ENCODE peak calls at places on chromosomes 13 and 19, in six cellular contexts. D, R, K, A, J and N are unnamed samples.

GRCh38 chr19:7859766-7860165 is 14.4 kb downstream of the PRR36 start:
- DNase-seq in A (no peak), R (no peak), K (no peak), D (no peak), J (no peak), N (no peak)

GRCh38 chr19:29812080-29812880 is 489 bp downstream of the CCNE1 start:
- DNase-seq in D (peak), A (no peak), R (no peak), J (no peak), K (no peak), N (no peak)

GRCh38 chr19:28445826-28446225 is 767.1 kb downstream of the UQCRFS1 start:
- DNase-seq in A (no peak), D (no peak), J (no peak), K (no peak), R (no peak), N (no peak)

GRCh38 chr13:27242642-27243185 is 8.6 kb upstream of the RPL21 start:
- DNase-seq in R (no peak), J (no peak), D (no peak), A (no peak), K (no peak), N (no peak)

GRCh38 chr19:1851581-1852293 is 3.5 kb upstream of the REXO1 start:
- DNase-seq in K (no peak), A (no peak), J (no peak), R (no peak), D (peak), N (peak)

GRCh38 chr13:51729853-51730553 is 74.0 kb downstream of the DHRS12 start:
- DNase-seq in R (peak), D (peak), J (peak), A (peak), K (no peak), N (no peak)

GRCh38 chr19:9309974-9310446 is 372 bp upstream of the ZNF699 start:
- DNase-seq in J (no peak), D (peak), A (peak), R (peak), K (peak), N (peak)

GRCh38 chr19:50703915-50704548 is 15.6 kb downstream of the SHANK1 start:
- DNase-seq in A (no peak), R (no peak), D (no peak), J (no peak), K (no peak), N (no peak)

GRCh38 chr13:32734511-32734910 is 148.3 kb downstream of the PDS5B start:
- DNase-seq in A (no peak), J (peak), R (peak), K (no peak), D (no peak), N (no peak)

GRCh38 chr13:74221752-74222151 is 87.5 kb upstream of the KLF12 start:
- DNase-seq in K (no peak), R (no peak), J (no peak), A (no peak), D (no peak), N (no peak)

GRCh38 chr19:20661150-20661819 is at the start of gene ZNF626:
- DNase-seq in D (peak), K (peak), R (peak), A (peak), J (peak), N (peak)

GRCh38 chr13:30072818-30073186 is 222.4 kb upstream of the UBL3 start:
- DNase-seq in J (no peak), D (no peak), A (no peak), R (no peak), K (no peak), N (no peak)

GRCh38 chr13:38849316-38849715 is 141.3 kb downstream of the STOML3 start:
- DNase-seq in A (no peak), J (no peak), K (no peak), D (no peak), R (no peak), N (no peak)

GRCh38 chr19:11754663-11755062 is 12.1 kb upstream of the ZNF441 start:
- DNase-seq in D (no peak), A (no peak), K (no peak), R (no peak), J (no peak), N (no peak)

GRCh38 chr19:46860846-46861690 is at the start of gene ARHGAP35:
- DNase-seq in K (no peak), A (peak), R (no peak), D (no peak), J (no peak), N (no peak)

GRCh38 chr19:9847087-9847671 is 12.1 kb downstream of the PIN1 start:
- DNase-seq in A (peak), K (no peak), R (peak), J (peak), D (peak), N (peak)

GRCh38 chr13:104571161-104571889 is 1505.1 kb upstream of the SLC10A2 start:
- DNase-seq in J (peak), A (peak), R (peak), K (peak), D (peak), N (peak)

DNA sequence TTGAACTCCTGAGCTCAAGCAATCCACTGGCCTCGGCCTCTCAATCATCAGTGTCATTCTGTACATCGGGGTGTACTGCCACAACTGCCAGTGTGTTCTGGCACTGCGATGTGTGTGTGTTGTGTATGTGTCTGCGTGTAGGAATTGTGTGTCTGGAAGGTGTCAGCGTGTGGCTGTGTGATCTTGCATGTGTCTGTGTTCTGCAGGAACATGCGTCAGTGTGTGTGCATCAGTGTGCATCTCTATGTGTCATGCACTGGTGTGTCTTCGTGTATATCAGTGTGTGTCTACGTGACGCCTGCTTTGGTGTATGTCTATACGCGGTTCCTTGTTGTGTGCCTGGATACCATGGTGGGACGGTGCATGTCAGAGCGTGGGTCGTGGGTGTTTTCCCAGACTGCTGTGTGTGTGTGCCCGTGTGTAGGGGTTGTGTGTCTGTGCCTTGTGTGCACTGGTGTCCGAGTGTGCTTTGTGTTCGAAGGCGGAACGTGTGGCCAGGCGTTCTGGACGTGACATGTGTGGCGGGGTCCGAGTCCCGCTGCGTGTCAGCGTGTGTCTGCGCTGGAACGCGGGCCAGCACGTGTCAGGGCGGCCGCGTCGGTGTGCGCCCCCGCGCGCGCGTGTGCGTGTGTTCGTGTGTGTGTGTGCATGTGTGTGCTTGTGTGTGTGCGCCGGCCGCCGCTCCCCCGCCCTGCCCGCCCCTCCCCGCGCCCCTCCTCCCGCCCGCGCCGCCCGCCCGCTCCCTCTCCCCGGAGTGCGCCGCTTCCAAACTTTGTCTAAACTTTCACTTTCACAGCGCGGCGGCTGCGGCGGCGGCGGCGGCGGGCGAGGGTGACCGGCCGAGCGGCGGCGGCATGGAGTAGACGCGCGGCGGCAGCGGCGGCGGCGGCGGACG is at the start of gene NFIX:
- DNase-seq in A (peak), R (peak), K (peak), D (peak), J (peak), N (no peak)
- TF ChIP-seq CTCF in A (no peak), R (no peak), K (no peak), D (no peak), J (no peak), N (no peak)

GRCh38 chr13:66237411-66238062 is 992.6 kb downstream of the PCDH9 start:
- DNase-seq in J (no peak), R (no peak), A (no peak), D (no peak), K (no peak), N (no peak)
- TF ChIP-seq CTCF in J (no peak), R (no peak), A (no peak), D (no peak), K (no peak), N (no peak)

DNA sequence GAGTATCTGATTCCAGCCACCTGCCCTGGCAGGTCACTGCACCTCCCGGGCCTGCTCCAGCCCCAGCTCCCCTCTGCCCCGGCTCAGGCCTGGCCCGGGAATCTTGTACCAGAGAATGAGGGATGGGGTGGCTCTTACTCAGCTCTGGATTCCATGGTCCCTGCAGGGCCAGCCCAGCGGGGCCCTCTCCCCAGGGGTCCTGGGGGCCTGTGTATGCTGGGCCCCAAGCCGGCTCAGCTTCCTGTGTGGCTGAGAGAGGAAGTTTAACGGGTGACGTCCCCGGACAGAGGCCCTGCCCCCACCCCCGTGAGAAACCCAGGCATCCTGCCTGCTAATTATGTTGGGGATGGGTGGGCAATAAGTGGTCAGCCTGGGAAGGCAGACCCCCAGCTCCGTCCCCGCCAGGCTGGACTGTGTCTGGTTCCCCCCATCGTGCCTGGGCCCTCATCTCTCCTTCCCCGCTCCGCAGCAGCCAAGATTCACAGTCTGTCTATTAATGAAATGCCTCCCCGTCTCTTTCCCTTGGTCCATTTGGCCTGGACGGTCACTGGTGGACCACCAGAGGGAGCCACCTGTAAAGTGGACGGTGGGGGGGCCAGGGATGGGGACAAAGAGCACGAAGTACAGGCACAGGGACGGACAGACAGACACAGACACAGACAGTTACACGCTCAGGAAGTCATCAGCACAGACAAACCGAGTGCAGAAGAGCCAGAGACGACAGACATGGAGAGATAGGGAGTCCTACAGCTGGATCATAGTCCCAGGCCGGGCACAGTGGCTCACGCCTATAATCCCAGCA is at the start of gene DENND1C:
- DNase-seq in K (no peak), D (peak), A (no peak), R (no peak), J (peak), N (peak)
- TF ChIP-seq CTCF in K (peak), D (peak), A (no peak), R (peak), J (peak), N (peak)

GRCh38 chr19:52993342-52994178 is 20.2 kb upstream of the ERVV-1 start:
- DNase-seq in K (peak), D (peak), R (peak), J (peak), A (peak), N (peak)
- TF ChIP-seq CTCF in K (peak), D (peak), R (peak), J (no peak), A (peak), N (peak)

GRCh38 chr13:99193152-99193551 is 7.5 kb upstream of the UBAC2 start:
- DNase-seq in K (no peak), D (no peak), R (no peak), A (no peak), J (no peak), N (no peak)

GRCh38 chr13:99198630-99199029 is 2.0 kb upstream of the UBAC2 start:
- DNase-seq in J (no peak), A (no peak), R (no peak), D (no peak), K (no peak), N (no peak)

GRCh38 chr13:99199541-99200432 is 867 bp upstream of the UBAC2 start:
- DNase-seq in R (peak), K (no peak), A (peak), J (peak), D (no peak), N (no peak)

GRCh38 chr13:99197257-99197651 is 3.4 kb upstream of the UBAC2 start:
- DNase-seq in J (no peak), D (no peak), A (no peak), K (no peak), R (no peak), N (no peak)

GRCh38 chr13:99196466-99197256 is 4.0 kb upstream of the UBAC2 start:
- DNase-seq in R (no peak), A (no peak), K (no peak), D (no peak), J (peak), N (no peak)
- TF ChIP-seq CTCF in R (peak), A (no peak), K (no peak), D (peak), J (no peak), N (no peak)

GRCh38 chr13:76610819-76611415 is 275.3 kb downstream of the KCTD12 start:
- DNase-seq in D (no peak), R (no peak), K (no peak), J (peak), A (no peak), N (no peak)

DNA sequence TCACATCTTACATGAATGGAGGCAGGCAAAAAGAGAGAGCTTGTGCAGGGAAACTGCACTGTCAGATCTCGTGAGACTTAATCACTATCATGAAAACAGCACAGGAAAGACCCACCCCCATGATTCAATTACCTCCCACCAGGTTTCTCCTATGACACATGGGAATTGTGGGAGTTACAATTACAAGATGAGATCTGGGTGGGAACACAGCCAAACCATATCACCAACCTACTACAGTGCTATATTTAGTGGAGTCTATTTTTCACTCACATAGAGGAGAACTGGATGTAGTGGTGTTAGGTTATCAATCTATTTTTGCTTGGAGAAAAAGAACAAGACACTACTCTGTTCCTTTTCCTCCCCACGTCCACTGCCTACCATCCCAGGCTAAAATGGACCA is 276.6 kb downstream of the KCTD12 start:
- DNase-seq in J (no peak), R (no peak), A (no peak), D (no peak), K (no peak), N (no peak)
- TF ChIP-seq CTCF in J (no peak), R (no peak), A (no peak), D (no peak), K (no peak), N (no peak)